ENCODE peak calls at places on chromosomes 5 and 9, in six cellular contexts. K, R, P, F, B and N are unnamed samples.
A peak's percentile ranks its signal among the peaks of the same experiment; 100 is the strongest.

GRCh38 chr9:87076825-87077224 is 129.5 kb upstream of the GAS1 start:
- DNase-seq in K (no peak), R (no peak), P (no peak), F (no peak), B (no peak), N (no peak)

GRCh38 chr5:157613385-157614245 is 38.0 kb upstream of the ADAM19 start:
- DNase-seq in K (no peak), R (no peak), P (no peak), F (no peak), B (no peak), N (no peak)

GRCh38 chr9:84218322-84218721 is 122.2 kb downstream of the SLC28A3 start:
- DNase-seq in K (no peak), R (no peak), P (no peak), F (no peak), B (no peak), N (no peak)

GRCh38 chr5:95081500-95082355 is 203.2 kb downstream of the MCTP1 start:
- DNase-seq in K (no peak), R (peak; percentile 88), P (peak; percentile 9), F (peak; percentile 76), B (peak; percentile 15), N (peak; percentile 61)

GRCh38 chr5:149616727-149617284 is 35.5 kb downstream of the ARHGEF37 start:
- DNase-seq in K (no peak), R (no peak), P (no peak), F (no peak), B (no peak), N (no peak)

GRCh38 chr5:154288145-154288544 is 97.6 kb downstream of the GALNT10 start:
- DNase-seq in K (no peak), R (peak; percentile 53), P (peak; percentile 16), F (peak; percentile 72), B (no peak), N (peak; percentile 48)

GRCh38 chr9:88218721-88219120 is 80.4 kb upstream of the SPATA31C2 start:
- DNase-seq in K (no peak), R (peak; percentile 51), P (no peak), F (peak; percentile 39), B (no peak), N (no peak)

GRCh38 chr5:77168187-77168883 is 42.1 kb upstream of the PDE8B start:
- DNase-seq in K (no peak), R (peak; percentile 67), P (no peak), F (peak; percentile 89), B (peak; percentile 80), N (peak; percentile 27)

GRCh38 chr9:79812099-79812498 is 240.3 kb downstream of the TLE4 start:
- DNase-seq in K (no peak), R (peak; percentile 7), P (no peak), F (peak; percentile 79), B (no peak), N (no peak)

GRCh38 chr5:76765249-76765648 is 49.3 kb downstream of the F2R start:
- DNase-seq in K (no peak), R (peak; percentile 90), P (no peak), F (peak; percentile 45), B (no peak), N (no peak)

GRCh38 chr9:127083598-127083997 is 38.8 kb downstream of the ANGPTL2 start:
- DNase-seq in K (no peak), R (no peak), P (no peak), F (peak; percentile 11), B (no peak), N (no peak)

GRCh38 chr9:98998441-98999151 is 54.9 kb downstream of the COL15A1 start:
- DNase-seq in K (peak; percentile 54), R (peak; percentile 67), P (peak; percentile 20), F (peak; percentile 92), B (peak; percentile 95), N (peak; percentile 96)

DNA sequence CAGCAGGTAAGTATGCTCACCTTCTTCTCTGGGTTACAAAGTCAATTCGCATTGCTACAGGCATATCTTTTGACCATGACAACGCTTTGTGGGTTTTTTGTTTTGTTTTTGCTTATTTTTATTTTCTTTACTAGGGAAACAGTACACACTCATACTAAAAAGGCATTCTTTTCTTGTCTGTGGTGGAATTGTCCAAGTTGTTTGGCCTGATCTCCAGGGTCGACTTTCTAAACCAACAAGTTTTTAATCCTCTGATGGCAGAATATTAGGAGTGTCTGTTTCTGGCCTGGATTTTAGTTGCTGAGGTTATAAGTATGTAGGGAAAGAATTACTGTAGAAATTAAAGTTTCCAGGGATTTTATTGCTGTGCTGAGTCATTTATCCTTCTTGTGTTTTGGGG is 218.4 kb downstream of the TAF11L14 start:
- DNase-seq in K (no peak), R (no peak), P (no peak), F (no peak), B (no peak), N (no peak)
- H3K9ac ChIP-seq in K (no peak overlapping the region), R (no peak overlapping the region), P (no peak overlapping the region), F (no peak overlapping the region), B (no peak overlapping the region), N (no peak overlapping the region)

DNA sequence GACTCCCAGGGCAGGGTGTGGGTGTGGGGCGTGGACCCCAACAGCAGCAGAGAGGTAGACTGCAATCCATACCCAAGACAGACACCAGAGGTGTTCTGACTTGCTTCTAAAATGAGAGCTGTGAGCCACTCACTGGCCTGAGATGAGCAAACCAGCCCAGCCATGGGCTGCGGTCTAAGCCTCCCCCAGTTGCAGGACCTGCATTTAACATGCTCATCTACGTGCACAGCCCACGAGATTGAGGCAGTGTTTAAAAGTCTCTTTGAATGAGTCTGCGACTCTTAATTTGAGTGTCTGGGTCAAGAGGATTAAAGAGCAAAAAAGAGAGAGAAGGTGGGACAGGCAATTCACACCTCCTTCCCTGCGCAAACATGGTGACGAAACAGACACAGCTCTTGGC is 5.9 kb downstream of the SURF4 start:
- DNase-seq in K (no peak), R (no peak), P (no peak), F (no peak), B (no peak), N (no peak)
- H3K4me1 ChIP-seq in K (peaks cover 5% of the 10 kb centered on the region), R (peaks cover 10% of the 10 kb centered on the region), P (peaks cover 61% of the 10 kb centered on the region), F (peaks cover 56% of the 10 kb centered on the region), B (peaks cover 65% of the 10 kb centered on the region), N (peaks cover 18% of the 10 kb centered on the region)

GRCh38 chr5:73299665-73300435 is 126.9 kb downstream of the TMEM174 start:
- DNase-seq in K (no peak), R (peak; percentile 44), P (no peak), F (no peak), B (no peak), N (peak; percentile 77)

GRCh38 chr5:73299017-73299630 is 126.1 kb downstream of the TMEM174 start:
- DNase-seq in K (no peak), R (peak; percentile 31), P (no peak), F (peak; percentile 72), B (peak; percentile 68), N (peak; percentile 87)

GRCh38 chr5:73297430-73297829 is 124.4 kb downstream of the TMEM174 start:
- DNase-seq in K (no peak), R (no peak), P (no peak), F (no peak), B (no peak), N (no peak)

GRCh38 chr5:73296772-73297171 is 123.8 kb downstream of the TMEM174 start:
- DNase-seq in K (no peak), R (peak; percentile 51), P (no peak), F (peak; percentile 80), B (no peak), N (no peak)

GRCh38 chr5:73298251-73299016 is 125.4 kb downstream of the TMEM174 start:
- DNase-seq in K (no peak), R (peak; percentile 85), P (no peak), F (no peak), B (peak; percentile 72), N (no peak)
- H3K4me3 ChIP-seq in K (no peak overlapping the region), R (peak overlapping the region; percentile 34), P (no peak overlapping the region), F (peak overlapping the region; percentile 70), B (no peak overlapping the region), N (peak overlapping the region; percentile 69)

DNA sequence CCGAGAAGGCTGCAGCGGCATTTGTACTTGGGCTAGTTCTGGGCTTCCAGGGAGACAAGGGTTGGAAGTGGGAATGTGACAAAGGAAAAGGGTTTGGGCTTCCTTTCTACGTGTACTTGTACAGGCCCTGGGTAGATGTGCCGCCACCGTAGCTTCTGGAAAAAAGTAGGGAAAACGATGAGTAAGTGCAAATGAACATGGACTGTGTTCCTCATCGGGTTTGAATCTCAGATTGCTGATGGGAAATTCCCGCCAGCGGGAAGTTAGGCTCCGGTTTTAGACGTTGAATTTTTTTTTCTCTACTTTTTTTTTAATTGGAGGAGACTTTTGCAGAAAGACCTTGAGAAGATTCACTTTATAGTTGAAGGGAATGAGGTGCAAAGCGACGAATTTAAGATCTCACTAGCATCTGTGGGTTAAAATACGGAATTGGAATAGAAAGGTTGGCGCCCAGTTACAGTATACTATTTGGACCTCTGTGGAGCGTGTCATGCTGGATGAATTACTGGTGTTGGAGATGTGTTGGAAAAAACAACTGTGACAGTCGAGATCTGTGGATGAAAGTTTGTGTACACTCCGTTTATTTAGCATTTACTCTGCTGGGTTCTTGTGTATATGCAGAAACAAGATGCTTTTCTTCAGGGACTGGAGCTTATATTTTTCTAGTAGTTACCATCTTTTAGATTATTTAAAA is 1.3 kb downstream of the G3BP1 start:
- DNase-seq in K (no peak), R (peak; percentile 27), P (no peak), F (peak; percentile 77), B (no peak), N (no peak)
- H3K9ac ChIP-seq in K (peak overlapping the region; percentile 99), R (peak overlapping the region; percentile 89), P (peak overlapping the region; percentile 90), F (peak overlapping the region; percentile 94), B (peak overlapping the region; percentile 42), N (peak overlapping the region; percentile 93)

GRCh38 chr5:89441965-89442364 is 559.0 kb upstream of the MEF2C start:
- DNase-seq in K (no peak), R (no peak), P (no peak), F (no peak), B (no peak), N (no peak)

GRCh38 chr5:89449392-89450148 is 566.6 kb upstream of the MEF2C start:
- DNase-seq in K (no peak), R (no peak), P (no peak), F (no peak), B (no peak), N (no peak)

GRCh38 chr5:89444073-89444472 is 561.1 kb upstream of the MEF2C start:
- DNase-seq in K (no peak), R (no peak), P (no peak), F (no peak), B (no peak), N (no peak)

GRCh38 chr5:89447027-89447426 is 564.0 kb upstream of the MEF2C start:
- DNase-seq in K (no peak), R (no peak), P (no peak), F (no peak), B (no peak), N (no peak)

GRCh38 chr5:89445106-89445745 is 562.2 kb upstream of the MEF2C start:
- DNase-seq in K (no peak), R (no peak), P (no peak), F (no peak), B (peak; percentile 13), N (no peak)
- H3K4me1 ChIP-seq in K (no peaks in the 10 kb centered on the region), R (no peaks in the 10 kb centered on the region), P (no peaks in the 10 kb centered on the region), F (no peaks in the 10 kb centered on the region), B (no peaks in the 10 kb centered on the region), N (no peaks in the 10 kb centered on the region)